ENCODE peak calls at places on chromosomes 1 and 21, in five cellular contexts. One of them, this sample, is unnamed.

GRCh38 chr21:45013271-45013841 is 61.0 kb upstream of the ADARB1 start:
- DNase-seq in sigmoid colon: peak
- DNase-seq in HepG2: peak
- DNase-seq in tibial nerve: no peak
- DNase-seq in A549: no peak
- DNase-seq in this sample: peak

GRCh38 chr1:245467804-245468203 is 313.0 kb downstream of the KIF26B start:
- DNase-seq in A549: no peak
- DNase-seq in tibial nerve: no peak
- DNase-seq in HepG2: peak
- DNase-seq in sigmoid colon: no peak
- DNase-seq in this sample: no peak

GRCh38 chr1:234893725-234894630 is 234.7 kb downstream of the TOMM20 start:
- DNase-seq in sigmoid colon: no peak
- DNase-seq in A549: no peak
- DNase-seq in tibial nerve: no peak
- DNase-seq in HepG2: peak
- DNase-seq in this sample: no peak

GRCh38 chr1:88873737-88874374 is 17.5 kb downstream of the GTF2B start:
- DNase-seq in tibial nerve: no peak
- DNase-seq in sigmoid colon: no peak
- DNase-seq in A549: no peak
- DNase-seq in HepG2: peak
- DNase-seq in this sample: no peak

GRCh38 chr1:20698195-20698910 is 19.5 kb downstream of the KIF17 start:
- DNase-seq in tibial nerve: no peak
- DNase-seq in sigmoid colon: no peak
- DNase-seq in HepG2: peak
- DNase-seq in A549: no peak
- DNase-seq in this sample: no peak

GRCh38 chr1:55155522-55155921 is 59.6 kb downstream of the USP24 start:
- DNase-seq in sigmoid colon: no peak
- DNase-seq in HepG2: no peak
- DNase-seq in tibial nerve: no peak
- DNase-seq in A549: no peak
- DNase-seq in this sample: no peak

GRCh38 chr21:32819702-32820101 is 48.1 kb upstream of the PAXBP1 start:
- DNase-seq in sigmoid colon: peak
- DNase-seq in HepG2: no peak
- DNase-seq in A549: no peak
- DNase-seq in tibial nerve: peak
- DNase-seq in this sample: peak

GRCh38 chr21:21232320-21232719 is 234.1 kb downstream of the NCAM2 start:
- DNase-seq in sigmoid colon: no peak
- DNase-seq in tibial nerve: no peak
- DNase-seq in HepG2: no peak
- DNase-seq in A549: no peak
- DNase-seq in this sample: no peak

GRCh38 chr21:25735895-25736597 is 1.3 kb downstream of the GABPA start:
- DNase-seq in HepG2: peak
- DNase-seq in sigmoid colon: no peak
- DNase-seq in A549: no peak
- DNase-seq in tibial nerve: no peak
- DNase-seq in this sample: no peak

GRCh38 chr1:71698186-71698585 is 584.2 kb downstream of the NEGR1 start:
- DNase-seq in A549: no peak
- DNase-seq in sigmoid colon: no peak
- DNase-seq in tibial nerve: no peak
- DNase-seq in HepG2: no peak
- DNase-seq in this sample: no peak

GRCh38 chr1:17167783-17168479 is 37.0 kb upstream of the PADI1 start:
- DNase-seq in tibial nerve: no peak
- DNase-seq in sigmoid colon: no peak
- DNase-seq in HepG2: no peak
- DNase-seq in A549: peak
- DNase-seq in this sample: no peak

GRCh38 chr1:182185822-182186756 is 124.6 kb upstream of the ZNF648 start:
- DNase-seq in HepG2: peak
- DNase-seq in tibial nerve: no peak
- DNase-seq in sigmoid colon: no peak
- DNase-seq in A549: peak
- DNase-seq in this sample: no peak

GRCh38 chr1:11735531-11735853 is 444 bp upstream of the AGTRAP start:
- DNase-seq in A549: no peak
- DNase-seq in HepG2: no peak
- DNase-seq in tibial nerve: no peak
- DNase-seq in sigmoid colon: no peak
- DNase-seq in this sample: no peak

GRCh38 chr1:103917771-103918170 is 168.1 kb downstream of the AMY1C start:
- DNase-seq in sigmoid colon: no peak
- DNase-seq in tibial nerve: no peak
- DNase-seq in HepG2: no peak
- DNase-seq in A549: no peak
- DNase-seq in this sample: no peak

GRCh38 chr1:205076245-205076761 is 8.0 kb downstream of the TMEM81 start:
- DNase-seq in A549: no peak
- DNase-seq in sigmoid colon: no peak
- DNase-seq in HepG2: no peak
- DNase-seq in tibial nerve: no peak
- DNase-seq in this sample: no peak

GRCh38 chr21:44618909-44619308 is 7.0 kb downstream of the KRTAP10-8 start:
- DNase-seq in HepG2: no peak
- DNase-seq in sigmoid colon: no peak
- DNase-seq in A549: no peak
- DNase-seq in tibial nerve: no peak
- DNase-seq in this sample: no peak

GRCh38 chr1:64043976-64044375 is 159.4 kb upstream of the UBE2U start:
- DNase-seq in HepG2: no peak
- DNase-seq in tibial nerve: no peak
- DNase-seq in sigmoid colon: no peak
- DNase-seq in A549: no peak
- DNase-seq in this sample: no peak

GRCh38 chr1:14242870-14243269 is 355.6 kb upstream of the KAZN start:
- DNase-seq in HepG2: no peak
- DNase-seq in A549: no peak
- DNase-seq in tibial nerve: no peak
- DNase-seq in sigmoid colon: no peak
- DNase-seq in this sample: no peak

GRCh38 chr1:62356257-62356835 is 37.1 kb upstream of the KANK4 start:
- DNase-seq in A549: peak
- DNase-seq in sigmoid colon: no peak
- DNase-seq in tibial nerve: no peak
- DNase-seq in HepG2: no peak
- DNase-seq in this sample: no peak

GRCh38 chr1:42433324-42433860 is 22.4 kb downstream of the ZMYND12 start:
- DNase-seq in sigmoid colon: no peak
- DNase-seq in HepG2: no peak
- DNase-seq in A549: no peak
- DNase-seq in tibial nerve: no peak
- DNase-seq in this sample: no peak

GRCh38 chr1:5108740-5109139 is 454.3 kb downstream of the AJAP1 start:
- DNase-seq in A549: no peak
- DNase-seq in sigmoid colon: no peak
- DNase-seq in HepG2: no peak
- DNase-seq in tibial nerve: no peak
- DNase-seq in this sample: no peak

GRCh38 chr1:9180077-9180819 is 51.3 kb upstream of the GPR157 start:
- DNase-seq in HepG2: peak
- DNase-seq in tibial nerve: no peak
- DNase-seq in A549: peak
- DNase-seq in sigmoid colon: no peak
- DNase-seq in this sample: no peak

GRCh38 chr1:54798769-54799641 is 2.1 kb downstream of the TTC22 start:
- DNase-seq in tibial nerve: no peak
- DNase-seq in sigmoid colon: peak
- DNase-seq in A549: no peak
- DNase-seq in HepG2: no peak
- DNase-seq in this sample: peak

GRCh38 chr1:205396972-205397616 is 24.8 kb downstream of the LEMD1 start:
- DNase-seq in tibial nerve: no peak
- DNase-seq in A549: peak
- DNase-seq in sigmoid colon: no peak
- DNase-seq in HepG2: peak
- DNase-seq in this sample: no peak

GRCh38 chr1:15680614-15681345 is 3.3 kb upstream of the PLEKHM2 start:
- DNase-seq in HepG2: peak
- DNase-seq in A549: peak
- DNase-seq in tibial nerve: no peak
- DNase-seq in sigmoid colon: no peak
- DNase-seq in this sample: no peak

GRCh38 chr1:75811211-75811981 is 14.7 kb downstream of the MSH4 start:
- DNase-seq in sigmoid colon: no peak
- DNase-seq in tibial nerve: no peak
- DNase-seq in A549: no peak
- DNase-seq in HepG2: no peak
- DNase-seq in this sample: no peak

GRCh38 chr1:117685936-117686806 is 80.3 kb downstream of the TENT5C start:
- DNase-seq in A549: no peak
- DNase-seq in tibial nerve: no peak
- DNase-seq in sigmoid colon: no peak
- DNase-seq in HepG2: no peak
- DNase-seq in this sample: no peak

GRCh38 chr1:116506132-116507004 is 64.5 kb downstream of the CD58 start:
- DNase-seq in sigmoid colon: no peak
- DNase-seq in tibial nerve: no peak
- DNase-seq in A549: no peak
- DNase-seq in HepG2: no peak
- DNase-seq in this sample: no peak

GRCh38 chr1:37475380-37476086 is 1.2 kb downstream of the ZC3H12A start:
- DNase-seq in sigmoid colon: no peak
- DNase-seq in tibial nerve: no peak
- DNase-seq in A549: no peak
- DNase-seq in HepG2: no peak
- DNase-seq in this sample: peak

GRCh38 chr1:203075249-203076030 is 10.4 kb downstream of the MYOG start:
- DNase-seq in HepG2: no peak
- DNase-seq in sigmoid colon: peak
- DNase-seq in tibial nerve: no peak
- DNase-seq in A549: no peak
- DNase-seq in this sample: no peak

GRCh38 chr21:46570631-46571030 is 34.3 kb downstream of the S100B start:
- DNase-seq in tibial nerve: no peak
- DNase-seq in sigmoid colon: no peak
- DNase-seq in HepG2: no peak
- DNase-seq in A549: no peak
- DNase-seq in this sample: no peak

GRCh38 chr21:41364308-41364707 is 2.5 kb downstream of the MX2 start:
- DNase-seq in A549: no peak
- DNase-seq in HepG2: no peak
- DNase-seq in tibial nerve: no peak
- DNase-seq in sigmoid colon: no peak
- DNase-seq in this sample: no peak

GRCh38 chr1:56927986-56928385 is 37.8 kb downstream of the C8B start:
- DNase-seq in A549: no peak
- DNase-seq in sigmoid colon: no peak
- DNase-seq in HepG2: no peak
- DNase-seq in tibial nerve: no peak
- DNase-seq in this sample: no peak

GRCh38 chr1:167642501-167642826 is 12.4 kb downstream of the RCSD1 start:
- DNase-seq in HepG2: no peak
- DNase-seq in sigmoid colon: no peak
- DNase-seq in tibial nerve: no peak
- DNase-seq in A549: no peak
- DNase-seq in this sample: no peak

GRCh38 chr1:167640051-167640450 is 10.0 kb downstream of the RCSD1 start:
- DNase-seq in tibial nerve: no peak
- DNase-seq in A549: no peak
- DNase-seq in HepG2: no peak
- DNase-seq in sigmoid colon: no peak
- DNase-seq in this sample: no peak

GRCh38 chr1:167644551-167644950 is 14.5 kb downstream of the RCSD1 start:
- DNase-seq in A549: no peak
- DNase-seq in tibial nerve: no peak
- DNase-seq in HepG2: no peak
- DNase-seq in sigmoid colon: no peak
- DNase-seq in this sample: no peak

GRCh38 chr1:167643471-167643870 is 13.4 kb downstream of the RCSD1 start:
- DNase-seq in A549: no peak
- DNase-seq in sigmoid colon: no peak
- DNase-seq in HepG2: no peak
- DNase-seq in tibial nerve: no peak
- DNase-seq in this sample: no peak

GRCh38 chr1:167641786-167642500 is 11.9 kb downstream of the RCSD1 start:
- DNase-seq in tibial nerve: no peak
- DNase-seq in A549: no peak
- DNase-seq in HepG2: no peak
- DNase-seq in sigmoid colon: no peak
- DNase-seq in this sample: no peak
- H3K27ac ChIP-seq in tibial nerve: no peak
- H3K27ac ChIP-seq in A549: no peak
- H3K27ac ChIP-seq in HepG2: no peak
- H3K27ac ChIP-seq in sigmoid colon: no peak
- H3K27ac ChIP-seq in this sample: no peak

DNA sequence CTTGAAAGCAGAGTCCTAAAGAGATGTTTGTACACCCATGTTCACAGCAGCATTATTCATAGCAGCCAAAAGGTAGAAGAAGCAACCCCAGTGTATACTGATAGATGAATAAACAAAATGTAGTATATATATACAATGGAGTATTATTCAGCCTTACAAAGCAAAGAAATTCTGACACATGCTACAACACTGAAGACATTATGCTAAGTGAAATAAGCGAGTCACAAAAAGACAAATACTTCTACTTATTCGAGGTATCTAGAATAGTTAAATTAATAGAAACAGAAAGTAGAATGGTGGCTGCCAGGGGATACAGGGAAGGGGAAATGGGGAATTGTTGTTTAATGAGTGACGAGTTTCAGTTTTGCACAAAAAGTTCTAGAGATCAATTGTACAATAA is 23.5 kb downstream of the COP1 start:
- DNase-seq in HepG2: no peak
- DNase-seq in sigmoid colon: no peak
- DNase-seq in A549: no peak
- DNase-seq in tibial nerve: no peak
- DNase-seq in this sample: no peak
- H3K4me3 ChIP-seq in HepG2: no peak
- H3K4me3 ChIP-seq in sigmoid colon: no peak
- H3K4me3 ChIP-seq in A549: no peak
- H3K4me3 ChIP-seq in tibial nerve: no peak
- H3K4me3 ChIP-seq in this sample: no peak

DNA sequence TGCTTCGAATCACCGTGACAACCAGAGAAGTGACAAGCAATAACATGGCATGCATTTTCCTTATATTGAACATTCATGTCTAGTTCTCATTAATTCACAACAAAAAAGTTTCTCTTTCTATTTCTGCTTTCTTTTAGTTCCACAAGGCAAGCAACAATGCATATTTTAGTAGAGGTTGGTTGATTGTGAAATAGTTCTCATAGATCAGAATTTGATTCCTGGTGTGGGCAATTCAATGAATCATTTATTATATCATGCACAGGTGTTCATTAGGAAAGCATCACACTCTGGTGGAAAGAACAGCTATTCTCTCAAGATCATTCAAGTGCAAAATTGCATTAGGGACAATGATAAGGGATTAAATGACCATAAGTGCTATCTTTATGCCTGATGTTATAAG is 980.9 kb downstream of the BRINP3 start:
- DNase-seq in tibial nerve: no peak
- DNase-seq in HepG2: no peak
- DNase-seq in sigmoid colon: no peak
- DNase-seq in A549: no peak
- DNase-seq in this sample: no peak
- TF ChIP-seq EP300 in tibial nerve: no peak
- TF ChIP-seq EP300 in HepG2: no peak
- TF ChIP-seq EP300 in sigmoid colon: no peak
- TF ChIP-seq EP300 in A549: no peak
- TF ChIP-seq EP300 in this sample: no peak

GRCh38 chr21:31675332-31675731 is 15.8 kb downstream of the SOD1 start:
- DNase-seq in HepG2: no peak
- DNase-seq in A549: no peak
- DNase-seq in sigmoid colon: no peak
- DNase-seq in tibial nerve: no peak
- DNase-seq in this sample: no peak
- H3K27ac ChIP-seq in HepG2: no peak
- H3K27ac ChIP-seq in A549: no peak
- H3K27ac ChIP-seq in sigmoid colon: no peak
- H3K27ac ChIP-seq in tibial nerve: no peak
- H3K27ac ChIP-seq in this sample: no peak